ENCODE peak calls at places on chromosomes 6 and 20, in nine cellular contexts. One of them, this sample, is unnamed.
A peak's percentile ranks its signal among the peaks of the same experiment; 100 is the strongest.

GRCh38 chr6:130136803-130137202 is 85.9 kb downstream of the SAMD3 start:
- DNase-seq in heart left ventricle: no peak
- DNase-seq in uterus: no peak
- DNase-seq in esophagus squamous epithelium: no peak
- DNase-seq in tibial nerve: no peak
- DNase-seq in HCT116: no peak
- DNase-seq in spleen: no peak
- DNase-seq in A549: no peak
- DNase-seq in right lobe of liver: no peak
- DNase-seq in this sample: no peak

GRCh38 chr6:293185-294174 is 1.2 kb downstream of the DUSP22 start:
- DNase-seq in heart left ventricle: no peak
- DNase-seq in uterus: peak; percentile 43
- DNase-seq in esophagus squamous epithelium: no peak
- DNase-seq in tibial nerve: peak; percentile 51
- DNase-seq in HCT116: no peak
- DNase-seq in spleen: peak; percentile 88
- DNase-seq in A549: no peak
- DNase-seq in right lobe of liver: peak; percentile 67
- DNase-seq in this sample: no peak

GRCh38 chr6:46979206-46979605 is 57.5 kb upstream of the ADGRF5 start:
- DNase-seq in heart left ventricle: no peak
- DNase-seq in uterus: no peak
- DNase-seq in esophagus squamous epithelium: no peak
- DNase-seq in tibial nerve: no peak
- DNase-seq in HCT116: no peak
- DNase-seq in spleen: no peak
- DNase-seq in A549: no peak
- DNase-seq in right lobe of liver: no peak
- DNase-seq in this sample: no peak

GRCh38 chr20:2617099-2617714 is 35.2 kb upstream of the NOP56 start:
- DNase-seq in heart left ventricle: no peak
- DNase-seq in uterus: no peak
- DNase-seq in esophagus squamous epithelium: no peak
- DNase-seq in tibial nerve: no peak
- DNase-seq in HCT116: no peak
- DNase-seq in spleen: no peak
- DNase-seq in A549: no peak
- DNase-seq in right lobe of liver: no peak
- DNase-seq in this sample: no peak

GRCh38 chr6:79152269-79152737 is 74.2 kb upstream of the PHIP start:
- DNase-seq in heart left ventricle: no peak
- DNase-seq in uterus: no peak
- DNase-seq in esophagus squamous epithelium: no peak
- DNase-seq in tibial nerve: no peak
- DNase-seq in HCT116: no peak
- DNase-seq in spleen: no peak
- DNase-seq in A549: peak; percentile 72
- DNase-seq in right lobe of liver: no peak
- DNase-seq in this sample: no peak

GRCh38 chr6:13712485-13712990 is 903 bp upstream of the RANBP9 start:
- DNase-seq in heart left ventricle: no peak
- DNase-seq in uterus: no peak
- DNase-seq in esophagus squamous epithelium: no peak
- DNase-seq in tibial nerve: peak; percentile 37
- DNase-seq in HCT116: no peak
- DNase-seq in spleen: no peak
- DNase-seq in A549: no peak
- DNase-seq in right lobe of liver: no peak
- DNase-seq in this sample: no peak

GRCh38 chr20:40468759-40469158 is 220.3 kb downstream of the MAFB start:
- DNase-seq in heart left ventricle: no peak
- DNase-seq in uterus: no peak
- DNase-seq in esophagus squamous epithelium: no peak
- DNase-seq in tibial nerve: no peak
- DNase-seq in HCT116: no peak
- DNase-seq in spleen: no peak
- DNase-seq in A549: no peak
- DNase-seq in right lobe of liver: no peak
- DNase-seq in this sample: no peak

GRCh38 chr6:101077344-101077743 is 196.2 kb upstream of the ASCC3 start:
- DNase-seq in heart left ventricle: no peak
- DNase-seq in uterus: no peak
- DNase-seq in esophagus squamous epithelium: no peak
- DNase-seq in tibial nerve: no peak
- DNase-seq in HCT116: no peak
- DNase-seq in spleen: no peak
- DNase-seq in A549: no peak
- DNase-seq in right lobe of liver: no peak
- DNase-seq in this sample: no peak

GRCh38 chr6:96823743-96824142 is 13.5 kb downstream of the GPR63 start:
- DNase-seq in heart left ventricle: no peak
- DNase-seq in uterus: no peak
- DNase-seq in esophagus squamous epithelium: no peak
- DNase-seq in tibial nerve: no peak
- DNase-seq in HCT116: no peak
- DNase-seq in spleen: no peak
- DNase-seq in A549: no peak
- DNase-seq in right lobe of liver: no peak
- DNase-seq in this sample: no peak

DNA sequence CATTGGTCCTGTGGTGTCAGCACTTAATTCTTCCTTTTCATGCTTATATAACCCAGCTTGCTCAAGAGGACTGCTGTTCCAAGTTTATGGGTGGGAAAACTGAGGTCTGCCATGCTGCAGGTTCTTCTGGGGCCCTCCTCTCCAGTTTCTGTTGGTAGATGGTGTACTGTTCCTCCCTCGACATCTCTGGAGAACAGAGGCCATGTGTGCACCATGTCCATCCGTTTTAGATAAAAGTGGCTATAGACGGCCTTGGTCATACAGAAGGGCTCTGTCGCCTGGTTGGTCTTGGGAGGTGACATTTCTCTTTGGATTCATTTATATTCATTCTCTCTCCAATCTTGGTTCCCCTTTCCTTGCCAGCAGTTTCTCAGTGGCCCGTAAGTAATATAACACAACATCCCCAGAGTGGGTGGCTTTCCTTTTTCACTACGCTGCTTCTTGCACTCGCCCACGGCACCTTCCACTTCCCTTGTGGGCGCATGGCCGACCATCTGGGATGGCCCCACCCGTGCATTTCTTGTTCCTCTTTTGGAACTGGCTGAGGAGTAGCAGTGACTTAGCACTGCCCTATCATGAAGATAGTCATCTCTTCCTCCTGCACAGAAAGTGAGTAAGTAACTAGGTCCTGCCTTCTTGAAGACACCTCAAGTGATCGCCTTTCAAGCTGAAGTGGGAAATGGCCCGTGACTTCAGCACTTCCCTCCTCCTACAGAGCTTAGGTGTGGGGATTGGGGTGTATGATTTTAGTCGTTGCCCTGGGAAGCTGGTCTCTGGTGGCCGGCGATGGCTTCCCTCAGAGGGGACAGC is 94.2 kb downstream of the RREB1 start:
- DNase-seq in heart left ventricle: peak; percentile 68
- DNase-seq in uterus: no peak
- DNase-seq in esophagus squamous epithelium: no peak
- DNase-seq in tibial nerve: peak; percentile 41
- DNase-seq in HCT116: no peak
- DNase-seq in spleen: peak; percentile 93
- DNase-seq in A549: no peak
- DNase-seq in right lobe of liver: peak; percentile 74
- DNase-seq in this sample: no peak
- H3K27ac ChIP-seq in heart left ventricle: no peak overlapping the region
- H3K27ac ChIP-seq in uterus: no peak overlapping the region
- H3K27ac ChIP-seq in esophagus squamous epithelium: peak overlapping the region; percentile 87
- H3K27ac ChIP-seq in tibial nerve: peak overlapping the region; percentile 33
- H3K27ac ChIP-seq in HCT116: no peak overlapping the region
- H3K27ac ChIP-seq in spleen: peak overlapping the region; percentile 84
- H3K27ac ChIP-seq in A549: no peak overlapping the region
- H3K27ac ChIP-seq in right lobe of liver: peak overlapping the region; percentile 90
- H3K27ac ChIP-seq in this sample: peak overlapping the region; percentile 79

GRCh38 chr6:31834367-31834703 is 6.8 kb downstream of the HSPA1B start:
- DNase-seq in heart left ventricle: peak; percentile 91
- DNase-seq in uterus: peak; percentile 91
- DNase-seq in esophagus squamous epithelium: no peak
- DNase-seq in tibial nerve: peak; percentile 77
- DNase-seq in HCT116: peak; percentile 77
- DNase-seq in spleen: peak; percentile 94
- DNase-seq in A549: peak; percentile 89
- DNase-seq in right lobe of liver: peak; percentile 93
- DNase-seq in this sample: peak; percentile 82
- TF ChIP-seq POLR2A in heart left ventricle: peak; percentile 59
- TF ChIP-seq POLR2A in uterus: peak; percentile 60
- TF ChIP-seq POLR2A in esophagus squamous epithelium: peak; percentile 21
- TF ChIP-seq POLR2A in tibial nerve: peak; percentile 85
- TF ChIP-seq POLR2A in HCT116: no peak
- TF ChIP-seq POLR2A in spleen: no peak
- TF ChIP-seq POLR2A in A549: peak; percentile 31
- TF ChIP-seq POLR2A in right lobe of liver: peak; percentile 71
- TF ChIP-seq POLR2A in this sample: no peak

GRCh38 chr20:36463212-36464061 is 77.9 kb upstream of the MYL9 start:
- DNase-seq in heart left ventricle: no peak
- DNase-seq in uterus: no peak
- DNase-seq in esophagus squamous epithelium: no peak
- DNase-seq in tibial nerve: no peak
- DNase-seq in HCT116: no peak
- DNase-seq in spleen: no peak
- DNase-seq in A549: no peak
- DNase-seq in right lobe of liver: no peak
- DNase-seq in this sample: no peak
- H3K27ac ChIP-seq in heart left ventricle: peak overlapping the region; percentile 100
- H3K27ac ChIP-seq in uterus: peak overlapping the region; percentile 92
- H3K27ac ChIP-seq in esophagus squamous epithelium: peak overlapping the region; percentile 95
- H3K27ac ChIP-seq in tibial nerve: peak overlapping the region; percentile 98
- H3K27ac ChIP-seq in HCT116: peak overlapping the region; percentile 27
- H3K27ac ChIP-seq in spleen: peak overlapping the region; percentile 91
- H3K27ac ChIP-seq in A549: peak overlapping the region; percentile 99
- H3K27ac ChIP-seq in right lobe of liver: peak overlapping the region; percentile 75
- H3K27ac ChIP-seq in this sample: peak overlapping the region; percentile 100

GRCh38 chr20:45934587-45935415 is at the start of gene PCIF1:
- DNase-seq in heart left ventricle: peak; percentile 99
- DNase-seq in uterus: peak; percentile 99
- DNase-seq in esophagus squamous epithelium: peak; percentile 81
- DNase-seq in tibial nerve: peak; percentile 98
- DNase-seq in HCT116: peak; percentile 93
- DNase-seq in spleen: peak; percentile 98
- DNase-seq in A549: peak; percentile 96
- DNase-seq in right lobe of liver: peak; percentile 99
- DNase-seq in this sample: peak; percentile 97
- TF ChIP-seq POLR2A in heart left ventricle: peak; percentile 93
- TF ChIP-seq POLR2A in uterus: peak; percentile 98
- TF ChIP-seq POLR2A in esophagus squamous epithelium: peak; percentile 96
- TF ChIP-seq POLR2A in tibial nerve: peak; percentile 89
- TF ChIP-seq POLR2A in HCT116: peak; percentile 89
- TF ChIP-seq POLR2A in spleen: peak; percentile 48
- TF ChIP-seq POLR2A in A549: peak; percentile 93
- TF ChIP-seq POLR2A in right lobe of liver: peak; percentile 99
- TF ChIP-seq POLR2A in this sample: peak; percentile 96

DNA sequence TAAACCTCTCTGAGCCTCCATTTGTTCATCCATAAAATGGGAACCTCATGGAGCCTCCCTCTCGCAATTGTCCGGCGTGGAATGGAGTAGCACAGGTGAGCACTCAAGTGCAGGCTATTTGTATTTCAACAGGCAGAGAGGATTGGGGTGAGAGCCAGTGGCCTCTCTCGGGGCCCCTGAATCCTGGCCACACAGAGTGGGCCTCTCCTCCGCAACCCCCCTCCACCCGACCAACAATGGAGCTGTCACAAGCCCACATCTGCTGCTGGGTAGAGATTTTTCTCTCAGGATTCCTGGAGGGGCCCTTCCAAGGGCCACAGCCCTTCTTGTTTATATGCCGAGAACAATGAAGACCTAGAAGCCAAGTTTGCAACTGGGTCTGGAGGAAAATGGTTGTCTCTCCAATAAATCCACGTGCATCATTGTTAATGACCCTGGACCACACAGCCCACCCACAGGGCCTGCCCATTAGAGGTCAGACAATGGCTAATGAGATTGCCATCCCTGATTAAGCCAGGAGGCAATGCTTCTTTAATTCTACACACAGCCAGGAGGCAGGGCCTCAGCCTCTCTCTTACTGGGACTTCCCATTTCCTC is 233.0 kb downstream of the ANKRD60 start:
- DNase-seq in heart left ventricle: no peak
- DNase-seq in uterus: no peak
- DNase-seq in esophagus squamous epithelium: no peak
- DNase-seq in tibial nerve: no peak
- DNase-seq in HCT116: no peak
- DNase-seq in spleen: no peak
- DNase-seq in A549: no peak
- DNase-seq in right lobe of liver: no peak
- DNase-seq in this sample: no peak
- H3K27ac ChIP-seq in heart left ventricle: no peak overlapping the region
- H3K27ac ChIP-seq in uterus: no peak overlapping the region
- H3K27ac ChIP-seq in esophagus squamous epithelium: no peak overlapping the region
- H3K27ac ChIP-seq in tibial nerve: no peak overlapping the region
- H3K27ac ChIP-seq in HCT116: no peak overlapping the region
- H3K27ac ChIP-seq in spleen: no peak overlapping the region
- H3K27ac ChIP-seq in A549: peak overlapping the region; percentile 83
- H3K27ac ChIP-seq in right lobe of liver: no peak overlapping the region
- H3K27ac ChIP-seq in this sample: no peak overlapping the region

GRCh38 chr6:26575494-26575939 is 21.2 kb upstream of the ABT1 start:
- DNase-seq in heart left ventricle: no peak
- DNase-seq in uterus: no peak
- DNase-seq in esophagus squamous epithelium: no peak
- DNase-seq in tibial nerve: no peak
- DNase-seq in HCT116: no peak
- DNase-seq in spleen: no peak
- DNase-seq in A549: peak; percentile 71
- DNase-seq in right lobe of liver: no peak
- DNase-seq in this sample: no peak

GRCh38 chr6:26570027-26570809 is 26.5 kb upstream of the ABT1 start:
- DNase-seq in heart left ventricle: no peak
- DNase-seq in uterus: no peak
- DNase-seq in esophagus squamous epithelium: no peak
- DNase-seq in tibial nerve: no peak
- DNase-seq in HCT116: no peak
- DNase-seq in spleen: peak; percentile 60
- DNase-seq in A549: no peak
- DNase-seq in right lobe of liver: no peak
- DNase-seq in this sample: no peak

GRCh38 chr6:26569433-26569764 is 27.4 kb upstream of the ABT1 start:
- DNase-seq in heart left ventricle: no peak
- DNase-seq in uterus: no peak
- DNase-seq in esophagus squamous epithelium: no peak
- DNase-seq in tibial nerve: no peak
- DNase-seq in HCT116: no peak
- DNase-seq in spleen: no peak
- DNase-seq in A549: no peak
- DNase-seq in right lobe of liver: no peak
- DNase-seq in this sample: no peak

GRCh38 chr6:26568601-26569432 is 27.9 kb upstream of the ABT1 start:
- DNase-seq in heart left ventricle: peak; percentile 93
- DNase-seq in uterus: peak; percentile 96
- DNase-seq in esophagus squamous epithelium: no peak
- DNase-seq in tibial nerve: peak; percentile 100
- DNase-seq in HCT116: peak; percentile 92
- DNase-seq in spleen: peak; percentile 97
- DNase-seq in A549: peak; percentile 93
- DNase-seq in right lobe of liver: peak; percentile 90
- DNase-seq in this sample: peak; percentile 98

GRCh38 chr6:26571592-26572296 is 25.0 kb upstream of the ABT1 start:
- DNase-seq in heart left ventricle: peak; percentile 37
- DNase-seq in uterus: peak; percentile 51
- DNase-seq in esophagus squamous epithelium: no peak
- DNase-seq in tibial nerve: peak; percentile 66
- DNase-seq in HCT116: peak; percentile 87
- DNase-seq in spleen: peak; percentile 72
- DNase-seq in A549: peak; percentile 90
- DNase-seq in right lobe of liver: no peak
- DNase-seq in this sample: no peak
- TF ChIP-seq POLR2A in heart left ventricle: no peak
- TF ChIP-seq POLR2A in uterus: no peak
- TF ChIP-seq POLR2A in esophagus squamous epithelium: no peak
- TF ChIP-seq POLR2A in tibial nerve: no peak
- TF ChIP-seq POLR2A in HCT116: no peak
- TF ChIP-seq POLR2A in spleen: no peak
- TF ChIP-seq POLR2A in A549: no peak
- TF ChIP-seq POLR2A in right lobe of liver: no peak
- TF ChIP-seq POLR2A in this sample: no peak

This sample was measured in breast epithelium.